ENCODE peak calls at places on chromosomes 11 and 22, in nine cellular contexts. U, L, D, O, M, Y, F, J and X are unnamed samples.

GRCh38 chr22:28027453-28028448 is 108.7 kb upstream of the PITPNB start:
- DNase-seq in U (peak; percentile 59), L (no peak), F (peak; percentile 21), M (peak; percentile 40), O (no peak), J (peak; percentile 62), D (no peak), Y (no peak), X (peak; percentile 38)

GRCh38 chr11:117722074-117722473 is 74.9 kb downstream of the DSCAML1 start:
- DNase-seq in Y (no peak), U (peak; percentile 29), O (no peak), D (no peak), J (no peak), M (no peak), F (no peak), L (no peak), X (no peak)

GRCh38 chr11:60891103-60891741 is 15.2 kb downstream of the PRPF19 start:
- DNase-seq in U (peak; percentile 69), L (no peak), Y (no peak), O (no peak), J (no peak), F (peak; percentile 60), D (no peak), M (no peak), X (peak; percentile 51)

GRCh38 chr11:1877211-1878133 is 14.2 kb downstream of the PRR33 start:
- DNase-seq in J (peak; percentile 79), M (peak; percentile 72), U (peak; percentile 66), L (peak; percentile 48), D (no peak), Y (peak; percentile 74), O (peak; percentile 19), F (peak; percentile 84), X (peak; percentile 75)

GRCh38 chr11:69138265-69138664 is 17.5 kb upstream of the SMIM38 start:
- DNase-seq in D (no peak), Y (no peak), F (peak; percentile 72), M (peak; percentile 73), U (no peak), O (no peak), L (no peak), J (peak; percentile 34), X (peak; percentile 57)

GRCh38 chr11:77560605-77561004 is 29.1 kb upstream of the AQP11 start:
- DNase-seq in Y (no peak), U (no peak), J (no peak), M (peak; percentile 6), O (no peak), L (no peak), F (no peak), D (no peak), X (no peak)

GRCh38 chr11:35014352-35014751 is 97.9 kb downstream of the PDHX start:
- DNase-seq in O (no peak), J (no peak), D (no peak), U (no peak), M (peak; percentile 92), F (peak; percentile 71), L (no peak), Y (no peak), X (peak; percentile 69)

GRCh38 chr11:125451400-125452124 is 44.5 kb downstream of the FEZ1 start:
- DNase-seq in D (peak; percentile 22), O (peak; percentile 52), J (no peak), U (peak; percentile 67), F (peak; percentile 61), L (peak; percentile 52), Y (peak; percentile 72), M (no peak), X (peak; percentile 59)

GRCh38 chr11:16395601-16396000 is 39.3 kb upstream of the SOX6 start:
- DNase-seq in L (no peak), Y (no peak), O (no peak), F (no peak), U (no peak), D (no peak), M (no peak), J (no peak), X (no peak)

GRCh38 chr11:8809185-8809584 is 101.8 kb upstream of the AKIP1 start:
- DNase-seq in L (no peak), Y (no peak), F (no peak), D (no peak), J (no peak), M (peak; percentile 37), U (no peak), O (no peak), X (no peak)
- H3K4me3 ChIP-seq in L (no peak overlapping the region), Y (peak overlapping the region; percentile 78), F (peak overlapping the region; percentile 53), D (peak overlapping the region; percentile 75), J (peak overlapping the region; percentile 37), M (peak overlapping the region; percentile 65), U (peak overlapping the region; percentile 76), O (peak overlapping the region; percentile 40), X (peak overlapping the region; percentile 73)

DNA sequence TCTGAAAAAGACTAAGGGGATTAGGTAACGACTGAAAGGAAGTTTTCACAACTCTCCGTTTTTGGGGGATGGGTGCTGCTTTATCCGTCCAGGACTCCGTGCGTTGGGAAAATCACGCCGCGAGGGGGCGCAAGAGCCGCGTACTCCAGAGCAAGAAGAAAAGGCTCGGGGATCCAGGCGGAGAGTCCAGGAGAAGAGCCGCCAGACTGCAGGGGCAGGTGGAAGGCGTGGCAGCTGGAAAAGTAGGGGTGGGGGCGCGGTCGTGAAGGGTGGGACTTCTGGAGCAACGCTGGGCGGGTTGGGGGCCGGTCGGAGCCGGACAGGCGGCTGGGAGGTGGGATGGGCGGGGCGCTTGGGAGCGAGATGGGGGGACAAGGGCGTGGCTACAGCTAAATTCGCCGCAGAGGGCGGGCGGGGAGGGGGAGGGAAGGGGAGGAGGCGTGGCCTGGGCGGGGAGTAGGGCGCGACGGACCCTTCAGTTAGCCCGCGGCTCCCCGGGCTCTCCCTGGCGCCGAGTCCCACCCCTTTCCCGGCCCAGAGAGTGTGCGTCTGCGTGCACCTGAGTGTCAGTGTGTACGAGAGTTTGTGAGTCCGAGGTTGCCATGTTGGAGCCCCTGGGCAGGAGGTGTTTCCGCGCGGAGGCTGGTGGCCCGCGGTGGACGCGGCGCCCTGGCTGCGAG is 613 bp upstream of the ARHGEF17 start:
- DNase-seq in O (peak; percentile 99), J (peak; percentile 97), M (peak; percentile 100), U (peak; percentile 99), F (peak; percentile 99), D (peak; percentile 92), Y (peak; percentile 98), L (peak; percentile 94), X (peak; percentile 99)
- TF ChIP-seq CTCF in O (peak; percentile 95), J (peak; percentile 85), M (peak; percentile 84), U (peak; percentile 82), F (peak; percentile 80), D (peak; percentile 65), Y (peak; percentile 84), L (peak; percentile 74), X (peak; percentile 77)

GRCh38 chr11:78647986-78648875 is 73.6 kb upstream of the NARS2 start:
- DNase-seq in O (no peak), M (no peak), U (no peak), F (no peak), D (no peak), L (no peak), J (no peak), Y (no peak), X (no peak)

GRCh38 chr11:78646564-78647185 is 72.0 kb upstream of the NARS2 start:
- DNase-seq in M (peak; percentile 49), F (peak; percentile 49), D (peak; percentile 49), L (peak; percentile 61), O (peak; percentile 26), J (no peak), U (peak; percentile 48), Y (no peak), X (peak; percentile 51)

GRCh38 chr11:78645226-78646202 is 70.8 kb upstream of the NARS2 start:
- DNase-seq in Y (peak; percentile 58), F (peak; percentile 76), O (peak; percentile 52), D (peak; percentile 54), L (peak; percentile 70), J (peak; percentile 82), M (peak; percentile 70), U (peak; percentile 67), X (peak; percentile 77)

GRCh38 chr11:78649361-78650215 is 74.9 kb upstream of the NARS2 start:
- DNase-seq in L (no peak), M (no peak), O (no peak), D (no peak), J (no peak), U (no peak), F (no peak), Y (no peak), X (no peak)

DNA sequence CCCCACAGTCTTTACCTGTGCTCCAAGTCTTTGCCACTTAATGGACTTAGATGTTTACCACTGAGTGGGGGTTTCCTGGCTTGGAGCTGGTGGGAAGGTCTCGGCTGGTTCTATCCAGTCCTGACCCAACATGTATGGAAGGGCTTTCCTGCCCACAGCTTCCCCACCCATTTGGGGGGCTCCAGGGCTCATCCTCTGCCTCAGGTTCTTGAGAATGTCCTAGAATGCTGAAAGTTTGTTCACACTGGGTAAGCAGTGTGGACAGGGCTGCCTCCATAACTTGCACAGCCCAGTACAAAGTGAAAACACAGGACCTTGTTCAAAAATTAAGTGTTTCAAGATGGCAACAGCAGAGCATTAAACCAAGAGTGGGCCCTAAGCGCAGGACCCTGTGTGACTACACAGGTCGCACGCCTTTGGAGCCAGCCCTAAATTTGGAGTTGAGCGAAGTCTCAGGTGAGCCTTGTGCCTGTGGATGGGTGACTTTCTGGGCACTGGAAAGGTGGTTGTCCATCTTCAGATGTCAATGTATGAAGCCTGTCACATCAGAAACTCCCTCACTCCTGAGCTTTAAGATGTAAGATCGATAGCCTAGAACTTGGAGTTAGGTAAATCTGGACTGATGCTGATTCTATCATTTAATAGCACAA is 72.7 kb upstream of the NARS2 start:
- DNase-seq in F (no peak), D (no peak), U (no peak), M (no peak), J (no peak), Y (no peak), L (no peak), O (no peak), X (no peak)
- H3K4me3 ChIP-seq in F (no peak overlapping the region), D (no peak overlapping the region), U (no peak overlapping the region), M (no peak overlapping the region), J (no peak overlapping the region), Y (no peak overlapping the region), L (no peak overlapping the region), O (no peak overlapping the region), X (no peak overlapping the region)

DNA sequence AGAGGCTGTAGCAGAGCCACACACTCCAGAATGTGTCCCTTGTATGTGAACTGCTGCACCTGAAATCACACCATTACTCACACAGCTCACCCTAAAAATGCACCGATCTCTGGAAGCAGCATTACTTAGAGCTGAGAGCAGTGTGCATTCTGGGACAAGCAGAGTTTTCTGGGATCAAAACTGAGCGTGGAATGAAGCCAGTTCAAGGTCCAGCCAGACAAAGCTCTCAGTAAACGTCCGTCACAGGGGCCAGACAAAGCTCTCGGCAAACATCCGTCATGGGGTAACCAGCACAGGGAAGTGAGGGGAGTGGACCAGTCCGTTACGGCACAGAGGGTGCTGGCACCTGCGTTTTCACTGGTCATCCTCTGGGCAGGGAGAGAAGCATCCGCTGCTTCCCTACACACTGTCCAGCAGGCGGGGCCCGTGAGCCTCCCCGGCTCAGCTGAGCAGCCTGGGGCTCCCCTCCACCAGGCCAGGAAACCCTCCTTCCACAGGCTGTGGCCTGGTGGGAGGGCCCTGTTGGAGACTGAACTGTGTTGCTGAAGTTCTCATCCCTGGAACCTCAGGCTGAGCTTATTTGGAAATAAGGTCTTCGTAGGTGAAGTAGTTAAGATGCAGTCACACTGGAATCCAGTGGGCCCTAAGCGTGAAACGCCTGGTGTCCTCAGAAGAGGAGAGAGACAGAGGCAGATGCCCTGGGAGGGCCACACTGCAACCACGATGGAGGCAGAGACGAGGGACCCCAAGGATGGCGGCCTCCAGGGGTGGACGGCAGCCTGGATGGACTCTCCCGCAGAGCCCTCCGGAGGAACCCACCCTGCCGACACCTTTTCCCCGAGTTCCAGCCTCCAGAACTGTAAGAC is 883.9 kb downstream of the BRD1 start:
- DNase-seq in J (peak; percentile 69), F (no peak), Y (no peak), O (no peak), D (no peak), M (no peak), L (peak; percentile 29), U (no peak), X (no peak)
- TF ChIP-seq CTCF in J (peak; percentile 31), F (no peak), Y (peak; percentile 54), O (peak; percentile 41), D (peak; percentile 19), M (no peak), L (peak; percentile 32), U (no peak), X (no peak)